ENCODE peak calls at places on chromosomes 4 and X, in five cellular contexts. One of them, this sample, is unnamed.

GRCh38 chr4:98027827-98028226 is 115.4 kb downstream of the STPG2 start:
- DNase-seq in nucleus accumbens: no peak
- DNase-seq in NCI-H524 treated with DMSO at 0.1 percent for 48 hours: no peak
- DNase-seq in RWPE2: no peak
- DNase-seq in ovary: no peak
- DNase-seq in this sample: no peak

GRCh38 chrX:72006461-72006860 is 95.8 kb downstream of the NHSL2 start:
- DNase-seq in nucleus accumbens: no peak
- DNase-seq in NCI-H524 treated with DMSO at 0.1 percent for 48 hours: no peak
- DNase-seq in RWPE2: no peak
- DNase-seq in ovary: no peak
- DNase-seq in this sample: no peak

GRCh38 chr4:3009422-3009821 is 46.1 kb downstream of the GRK4 start:
- DNase-seq in nucleus accumbens: no peak
- DNase-seq in NCI-H524 treated with DMSO at 0.1 percent for 48 hours: no peak
- DNase-seq in RWPE2: no peak
- DNase-seq in ovary: no peak
- DNase-seq in this sample: peak

GRCh38 chr4:54099959-54100606 is at the start of gene GSX2:
- DNase-seq in nucleus accumbens: no peak
- DNase-seq in NCI-H524 treated with DMSO at 0.1 percent for 48 hours: no peak
- DNase-seq in RWPE2: no peak
- DNase-seq in ovary: no peak
- DNase-seq in this sample: no peak

GRCh38 chr4:77773101-77773500 is 46.1 kb downstream of the CNOT6L start:
- DNase-seq in nucleus accumbens: no peak
- DNase-seq in NCI-H524 treated with DMSO at 0.1 percent for 48 hours: no peak
- DNase-seq in RWPE2: no peak
- DNase-seq in ovary: no peak
- DNase-seq in this sample: no peak

GRCh38 chr4:95190751-95191436 is 357.9 kb downstream of the UNC5C start:
- DNase-seq in nucleus accumbens: peak
- DNase-seq in NCI-H524 treated with DMSO at 0.1 percent for 48 hours: no peak
- DNase-seq in RWPE2: no peak
- DNase-seq in ovary: no peak
- DNase-seq in this sample: no peak

GRCh38 chrX:26918633-26919032 is 544.5 kb downstream of the PPP4R3C start:
- DNase-seq in nucleus accumbens: no peak
- DNase-seq in NCI-H524 treated with DMSO at 0.1 percent for 48 hours: no peak
- DNase-seq in RWPE2: no peak
- DNase-seq in ovary: no peak
- DNase-seq in this sample: no peak

GRCh38 chr4:2412885-2413716 is 5.3 kb downstream of the ZFYVE28 start:
- DNase-seq in nucleus accumbens: peak
- DNase-seq in NCI-H524 treated with DMSO at 0.1 percent for 48 hours: no peak
- DNase-seq in RWPE2: peak
- DNase-seq in ovary: peak
- DNase-seq in this sample: peak

GRCh38 chr4:80309301-80310004 is 26.1 kb upstream of the CFAP299 start:
- DNase-seq in nucleus accumbens: no peak
- DNase-seq in NCI-H524 treated with DMSO at 0.1 percent for 48 hours: no peak
- DNase-seq in RWPE2: peak
- DNase-seq in ovary: no peak
- DNase-seq in this sample: no peak

GRCh38 chr4:86845593-86845992 is 3.6 kb downstream of the SLC10A6 start:
- DNase-seq in nucleus accumbens: no peak
- DNase-seq in NCI-H524 treated with DMSO at 0.1 percent for 48 hours: no peak
- DNase-seq in RWPE2: no peak
- DNase-seq in ovary: no peak
- DNase-seq in this sample: no peak

GRCh38 chr4:165654556-165654955 is 218.5 kb upstream of the TLL1 start:
- DNase-seq in nucleus accumbens: no peak
- DNase-seq in NCI-H524 treated with DMSO at 0.1 percent for 48 hours: no peak
- DNase-seq in RWPE2: no peak
- DNase-seq in ovary: no peak
- DNase-seq in this sample: no peak

GRCh38 chr4:127182687-127183086 is 450.1 kb upstream of the INTU start:
- DNase-seq in nucleus accumbens: no peak
- DNase-seq in NCI-H524 treated with DMSO at 0.1 percent for 48 hours: no peak
- DNase-seq in RWPE2: no peak
- DNase-seq in ovary: no peak
- DNase-seq in this sample: no peak

GRCh38 chr4:184267206-184267608 is 49.5 kb upstream of the ENPP6 start:
- DNase-seq in nucleus accumbens: no peak
- DNase-seq in NCI-H524 treated with DMSO at 0.1 percent for 48 hours: no peak
- DNase-seq in RWPE2: no peak
- DNase-seq in ovary: no peak
- DNase-seq in this sample: no peak

GRCh38 chrX:23694606-23695005 is 27.3 kb downstream of the PRDX4 start:
- DNase-seq in nucleus accumbens: peak
- DNase-seq in NCI-H524 treated with DMSO at 0.1 percent for 48 hours: no peak
- DNase-seq in RWPE2: no peak
- DNase-seq in ovary: peak
- DNase-seq in this sample: peak

GRCh38 chrX:96770315-96770714 is 85.7 kb downstream of the DIAPH2 start:
- DNase-seq in nucleus accumbens: no peak
- DNase-seq in NCI-H524 treated with DMSO at 0.1 percent for 48 hours: no peak
- DNase-seq in RWPE2: no peak
- DNase-seq in ovary: no peak
- DNase-seq in this sample: no peak

GRCh38 chr4:15809058-15809457 is 30.9 kb downstream of the CD38 start:
- DNase-seq in nucleus accumbens: no peak
- DNase-seq in NCI-H524 treated with DMSO at 0.1 percent for 48 hours: no peak
- DNase-seq in RWPE2: no peak
- DNase-seq in ovary: no peak
- DNase-seq in this sample: no peak

GRCh38 chr4:123257563-123257962 is 139.0 kb upstream of the SPRY1 start:
- DNase-seq in nucleus accumbens: no peak
- DNase-seq in NCI-H524 treated with DMSO at 0.1 percent for 48 hours: no peak
- DNase-seq in RWPE2: no peak
- DNase-seq in ovary: no peak
- DNase-seq in this sample: no peak

GRCh38 chr4:113049421-113050355 is at the start of gene ANK2:
- DNase-seq in nucleus accumbens: peak
- DNase-seq in NCI-H524 treated with DMSO at 0.1 percent for 48 hours: peak
- DNase-seq in RWPE2: no peak
- DNase-seq in ovary: no peak
- DNase-seq in this sample: no peak

GRCh38 chrX:153517421-153517820 is at the start of gene ATP2B3:
- DNase-seq in nucleus accumbens: no peak
- DNase-seq in NCI-H524 treated with DMSO at 0.1 percent for 48 hours: no peak
- DNase-seq in RWPE2: no peak
- DNase-seq in ovary: no peak
- DNase-seq in this sample: no peak

GRCh38 chr4:43471950-43472349 is 579.4 kb downstream of the GRXCR1 start:
- DNase-seq in nucleus accumbens: no peak
- DNase-seq in NCI-H524 treated with DMSO at 0.1 percent for 48 hours: no peak
- DNase-seq in RWPE2: no peak
- DNase-seq in ovary: no peak
- DNase-seq in this sample: no peak